ENCODE peak calls at places on chromosomes 11 and 22, in nine cellular contexts. One of them, this sample, is unnamed.

GRCh38 chr11:87290304-87290922 is 252.7 kb downstream of the TMEM135 start:
- DNase-seq in psoas muscle: no peak
- DNase-seq in cardiac muscle cell: peak; percentile 79
- DNase-seq in lung: no peak
- DNase-seq in esophagus squamous epithelium: no peak
- DNase-seq in CD8-positive, alpha-beta T cell: no peak
- DNase-seq in stomach: no peak
- DNase-seq in tibial artery: no peak
- DNase-seq in colonic mucosa: no peak
- DNase-seq in this sample: peak; percentile 58

GRCh38 chr11:35011389-35011788 is 95.0 kb downstream of the PDHX start:
- DNase-seq in CD8-positive, alpha-beta T cell: no peak
- DNase-seq in cardiac muscle cell: peak; percentile 39
- DNase-seq in stomach: no peak
- DNase-seq in colonic mucosa: no peak
- DNase-seq in lung: no peak
- DNase-seq in tibial artery: no peak
- DNase-seq in psoas muscle: no peak
- DNase-seq in esophagus squamous epithelium: no peak
- DNase-seq in this sample: peak; percentile 74

GRCh38 chr11:110199184-110199981 is 97.0 kb downstream of the RDX start:
- DNase-seq in esophagus squamous epithelium: no peak
- DNase-seq in colonic mucosa: no peak
- DNase-seq in psoas muscle: no peak
- DNase-seq in tibial artery: no peak
- DNase-seq in lung: peak; percentile 27
- DNase-seq in CD8-positive, alpha-beta T cell: no peak
- DNase-seq in stomach: no peak
- DNase-seq in cardiac muscle cell: peak; percentile 84
- DNase-seq in this sample: peak; percentile 62

GRCh38 chr22:38141574-38141973 is 31.1 kb upstream of the BAIAP2L2 start:
- DNase-seq in esophagus squamous epithelium: no peak
- DNase-seq in tibial artery: peak; percentile 54
- DNase-seq in psoas muscle: no peak
- DNase-seq in cardiac muscle cell: no peak
- DNase-seq in stomach: no peak
- DNase-seq in lung: no peak
- DNase-seq in colonic mucosa: no peak
- DNase-seq in CD8-positive, alpha-beta T cell: no peak
- DNase-seq in this sample: no peak

GRCh38 chr11:6587360-6587953 is 16.0 kb downstream of the RRP8 start:
- DNase-seq in tibial artery: peak; percentile 82
- DNase-seq in cardiac muscle cell: no peak
- DNase-seq in stomach: peak; percentile 83
- DNase-seq in lung: peak; percentile 22
- DNase-seq in colonic mucosa: peak; percentile 11
- DNase-seq in CD8-positive, alpha-beta T cell: no peak
- DNase-seq in psoas muscle: no peak
- DNase-seq in esophagus squamous epithelium: no peak
- DNase-seq in this sample: no peak

GRCh38 chr22:35444685-35445399 is 44.9 kb downstream of the MCM5 start:
- DNase-seq in lung: no peak
- DNase-seq in colonic mucosa: no peak
- DNase-seq in cardiac muscle cell: no peak
- DNase-seq in CD8-positive, alpha-beta T cell: no peak
- DNase-seq in tibial artery: no peak
- DNase-seq in stomach: no peak
- DNase-seq in psoas muscle: no peak
- DNase-seq in esophagus squamous epithelium: no peak
- DNase-seq in this sample: no peak

GRCh38 chr22:36222887-36223450 is 16.4 kb downstream of the APOL2 start:
- DNase-seq in psoas muscle: no peak
- DNase-seq in cardiac muscle cell: no peak
- DNase-seq in lung: no peak
- DNase-seq in stomach: no peak
- DNase-seq in colonic mucosa: no peak
- DNase-seq in tibial artery: no peak
- DNase-seq in CD8-positive, alpha-beta T cell: no peak
- DNase-seq in esophagus squamous epithelium: no peak
- DNase-seq in this sample: no peak

GRCh38 chr11:11373934-11374333 is 20.9 kb upstream of the CSNK2A3 start:
- DNase-seq in colonic mucosa: no peak
- DNase-seq in CD8-positive, alpha-beta T cell: no peak
- DNase-seq in esophagus squamous epithelium: no peak
- DNase-seq in stomach: no peak
- DNase-seq in lung: no peak
- DNase-seq in cardiac muscle cell: no peak
- DNase-seq in psoas muscle: no peak
- DNase-seq in tibial artery: no peak
- DNase-seq in this sample: no peak

GRCh38 chr11:45885274-45885920 is at the start of gene MAPK8IP1:
- DNase-seq in lung: peak; percentile 47
- DNase-seq in stomach: peak; percentile 62
- DNase-seq in cardiac muscle cell: peak; percentile 43
- DNase-seq in tibial artery: no peak
- DNase-seq in psoas muscle: peak; percentile 73
- DNase-seq in CD8-positive, alpha-beta T cell: peak; percentile 39
- DNase-seq in esophagus squamous epithelium: no peak
- DNase-seq in colonic mucosa: peak; percentile 59
- DNase-seq in this sample: no peak

GRCh38 chr11:19962053-19962794 is 198.1 kb downstream of the DBX1 start:
- DNase-seq in esophagus squamous epithelium: no peak
- DNase-seq in stomach: no peak
- DNase-seq in CD8-positive, alpha-beta T cell: no peak
- DNase-seq in psoas muscle: no peak
- DNase-seq in lung: no peak
- DNase-seq in tibial artery: no peak
- DNase-seq in colonic mucosa: no peak
- DNase-seq in cardiac muscle cell: no peak
- DNase-seq in this sample: no peak
- TF ChIP-seq CTCF in esophagus squamous epithelium: no peak
- TF ChIP-seq CTCF in stomach: no peak
- TF ChIP-seq CTCF in CD8-positive, alpha-beta T cell: no peak
- TF ChIP-seq CTCF in psoas muscle: no peak
- TF ChIP-seq CTCF in lung: no peak
- TF ChIP-seq CTCF in tibial artery: no peak
- TF ChIP-seq CTCF in colonic mucosa: no peak
- TF ChIP-seq CTCF in cardiac muscle cell: no peak
- TF ChIP-seq CTCF in this sample: no peak

GRCh38 chr11:986952-987305 is 49.6 kb downstream of the MUC6 start:
- DNase-seq in colonic mucosa: no peak
- DNase-seq in lung: no peak
- DNase-seq in CD8-positive, alpha-beta T cell: no peak
- DNase-seq in psoas muscle: no peak
- DNase-seq in cardiac muscle cell: no peak
- DNase-seq in tibial artery: no peak
- DNase-seq in esophagus squamous epithelium: no peak
- DNase-seq in stomach: no peak
- DNase-seq in this sample: no peak

GRCh38 chr11:984576-984975 is 51.9 kb downstream of the MUC6 start:
- DNase-seq in lung: no peak
- DNase-seq in tibial artery: no peak
- DNase-seq in colonic mucosa: no peak
- DNase-seq in stomach: no peak
- DNase-seq in CD8-positive, alpha-beta T cell: no peak
- DNase-seq in esophagus squamous epithelium: no peak
- DNase-seq in psoas muscle: no peak
- DNase-seq in cardiac muscle cell: no peak
- DNase-seq in this sample: no peak

GRCh38 chr11:985435-985834 is 51.1 kb downstream of the MUC6 start:
- DNase-seq in lung: peak; percentile 38
- DNase-seq in stomach: no peak
- DNase-seq in esophagus squamous epithelium: no peak
- DNase-seq in cardiac muscle cell: no peak
- DNase-seq in colonic mucosa: peak; percentile 54
- DNase-seq in tibial artery: no peak
- DNase-seq in CD8-positive, alpha-beta T cell: no peak
- DNase-seq in psoas muscle: no peak
- DNase-seq in this sample: no peak

GRCh38 chr11:986270-986951 is 50.1 kb downstream of the MUC6 start:
- DNase-seq in CD8-positive, alpha-beta T cell: no peak
- DNase-seq in colonic mucosa: no peak
- DNase-seq in stomach: peak; percentile 83
- DNase-seq in esophagus squamous epithelium: no peak
- DNase-seq in lung: peak; percentile 73
- DNase-seq in cardiac muscle cell: no peak
- DNase-seq in psoas muscle: no peak
- DNase-seq in tibial artery: no peak
- DNase-seq in this sample: peak; percentile 45

GRCh38 chr11:985848-986247 is 50.7 kb downstream of the MUC6 start:
- DNase-seq in esophagus squamous epithelium: no peak
- DNase-seq in colonic mucosa: no peak
- DNase-seq in tibial artery: no peak
- DNase-seq in CD8-positive, alpha-beta T cell: no peak
- DNase-seq in cardiac muscle cell: no peak
- DNase-seq in psoas muscle: no peak
- DNase-seq in lung: no peak
- DNase-seq in stomach: no peak
- DNase-seq in this sample: no peak
- H3K36me3 ChIP-seq in esophagus squamous epithelium: peaks cover 29% of the 10 kb centered on the region
- H3K36me3 ChIP-seq in colonic mucosa: peaks cover 5% of the 10 kb centered on the region
- H3K36me3 ChIP-seq in tibial artery: peaks cover 87% of the 10 kb centered on the region
- H3K36me3 ChIP-seq in CD8-positive, alpha-beta T cell: peaks cover 54% of the 10 kb centered on the region
- H3K36me3 ChIP-seq in cardiac muscle cell: peaks cover 43% of the 10 kb centered on the region
- H3K36me3 ChIP-seq in psoas muscle: peaks cover 3% of the 10 kb centered on the region
- H3K36me3 ChIP-seq in lung: peaks cover 66% of the 10 kb centered on the region
- H3K36me3 ChIP-seq in stomach: peaks cover 75% of the 10 kb centered on the region
- H3K36me3 ChIP-seq in this sample: peaks cover 40% of the 10 kb centered on the region

DNA sequence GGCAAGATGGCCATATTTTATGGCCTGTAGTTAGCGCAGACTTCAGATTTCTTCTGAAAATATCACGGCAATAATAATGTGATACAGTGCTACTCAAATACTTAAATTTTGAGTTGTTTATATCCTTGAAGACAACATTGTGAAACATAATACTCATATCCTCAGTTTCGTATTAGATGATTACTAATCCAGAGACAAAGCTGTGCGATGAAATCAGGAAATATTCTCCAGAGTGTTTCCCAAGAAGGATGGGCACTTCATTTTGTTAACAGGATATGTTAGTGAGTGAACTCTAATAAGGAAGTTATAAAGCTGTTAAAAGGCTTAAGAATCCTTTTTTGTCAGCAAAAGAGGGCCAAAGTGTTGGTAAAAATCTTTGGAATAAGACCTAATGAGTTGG is 4.0 kb upstream of the PIK3IP1 start:
- DNase-seq in CD8-positive, alpha-beta T cell: no peak
- DNase-seq in lung: no peak
- DNase-seq in tibial artery: no peak
- DNase-seq in colonic mucosa: no peak
- DNase-seq in esophagus squamous epithelium: no peak
- DNase-seq in stomach: no peak
- DNase-seq in cardiac muscle cell: peak; percentile 58
- DNase-seq in psoas muscle: no peak
- DNase-seq in this sample: peak; percentile 95
- H3K4me3 ChIP-seq in CD8-positive, alpha-beta T cell: peak overlapping the region; percentile 35
- H3K4me3 ChIP-seq in lung: no peak overlapping the region
- H3K4me3 ChIP-seq in tibial artery: no peak overlapping the region
- H3K4me3 ChIP-seq in colonic mucosa: no peak overlapping the region
- H3K4me3 ChIP-seq in esophagus squamous epithelium: no peak overlapping the region
- H3K4me3 ChIP-seq in stomach: no peak overlapping the region
- H3K4me3 ChIP-seq in cardiac muscle cell: no peak overlapping the region
- H3K4me3 ChIP-seq in psoas muscle: peak overlapping the region; percentile 29
- H3K4me3 ChIP-seq in this sample: no peak overlapping the region

GRCh38 chr11:59142530-59143507 is at the start of gene FAM111A:
- DNase-seq in cardiac muscle cell: peak; percentile 90
- DNase-seq in colonic mucosa: peak; percentile 93
- DNase-seq in stomach: peak; percentile 92
- DNase-seq in lung: peak; percentile 92
- DNase-seq in psoas muscle: peak; percentile 89
- DNase-seq in CD8-positive, alpha-beta T cell: peak; percentile 75
- DNase-seq in esophagus squamous epithelium: peak; percentile 36
- DNase-seq in tibial artery: peak; percentile 93
- DNase-seq in this sample: peak; percentile 93
- TF ChIP-seq CTCF in cardiac muscle cell: peak; percentile 43
- TF ChIP-seq CTCF in colonic mucosa: no peak
- TF ChIP-seq CTCF in stomach: no peak
- TF ChIP-seq CTCF in lung: no peak
- TF ChIP-seq CTCF in psoas muscle: no peak
- TF ChIP-seq CTCF in CD8-positive, alpha-beta T cell: peak; percentile 45
- TF ChIP-seq CTCF in esophagus squamous epithelium: peak; percentile 15
- TF ChIP-seq CTCF in tibial artery: no peak
- TF ChIP-seq CTCF in this sample: peak; percentile 15

GRCh38 chr11:8097062-8097814 is 16.2 kb downstream of the TUB start:
- DNase-seq in colonic mucosa: no peak
- DNase-seq in psoas muscle: no peak
- DNase-seq in esophagus squamous epithelium: no peak
- DNase-seq in CD8-positive, alpha-beta T cell: no peak
- DNase-seq in cardiac muscle cell: no peak
- DNase-seq in stomach: peak; percentile 10
- DNase-seq in lung: no peak
- DNase-seq in tibial artery: no peak
- DNase-seq in this sample: no peak
- H3K36me3 ChIP-seq in colonic mucosa: no peaks in the 10 kb centered on the region
- H3K36me3 ChIP-seq in psoas muscle: no peaks in the 10 kb centered on the region
- H3K36me3 ChIP-seq in esophagus squamous epithelium: no peaks in the 10 kb centered on the region
- H3K36me3 ChIP-seq in CD8-positive, alpha-beta T cell: no peaks in the 10 kb centered on the region
- H3K36me3 ChIP-seq in cardiac muscle cell: peaks cover 5% of the 10 kb centered on the region
- H3K36me3 ChIP-seq in stomach: no peaks in the 10 kb centered on the region
- H3K36me3 ChIP-seq in lung: peaks cover 3% of the 10 kb centered on the region
- H3K36me3 ChIP-seq in tibial artery: peaks cover 63% of the 10 kb centered on the region
- H3K36me3 ChIP-seq in this sample: no peaks in the 10 kb centered on the region

GRCh38 chr22:20268289-20268349 is at the start of gene RTN4R:
- DNase-seq in colonic mucosa: no peak
- DNase-seq in lung: no peak
- DNase-seq in CD8-positive, alpha-beta T cell: no peak
- DNase-seq in stomach: no peak
- DNase-seq in tibial artery: no peak
- DNase-seq in psoas muscle: no peak
- DNase-seq in esophagus squamous epithelium: no peak
- DNase-seq in cardiac muscle cell: no peak
- DNase-seq in this sample: no peak

GRCh38 chr22:20268350-20269012 is 363 bp upstream of the RTN4R start:
- DNase-seq in stomach: peak; percentile 75
- DNase-seq in psoas muscle: peak; percentile 73
- DNase-seq in colonic mucosa: peak; percentile 65
- DNase-seq in lung: peak; percentile 55
- DNase-seq in tibial artery: no peak
- DNase-seq in cardiac muscle cell: peak; percentile 50
- DNase-seq in esophagus squamous epithelium: no peak
- DNase-seq in CD8-positive, alpha-beta T cell: peak; percentile 41
- DNase-seq in this sample: peak; percentile 6

GRCh38 chr22:20271114-20271994 is 3.2 kb upstream of the RTN4R start:
- DNase-seq in cardiac muscle cell: no peak
- DNase-seq in stomach: no peak
- DNase-seq in CD8-positive, alpha-beta T cell: no peak
- DNase-seq in tibial artery: no peak
- DNase-seq in esophagus squamous epithelium: no peak
- DNase-seq in psoas muscle: no peak
- DNase-seq in colonic mucosa: no peak
- DNase-seq in lung: no peak
- DNase-seq in this sample: no peak

GRCh38 chr22:20264614-20265452 is 3.3 kb downstream of the RTN4R start:
- DNase-seq in esophagus squamous epithelium: no peak
- DNase-seq in cardiac muscle cell: no peak
- DNase-seq in tibial artery: no peak
- DNase-seq in psoas muscle: no peak
- DNase-seq in colonic mucosa: no peak
- DNase-seq in stomach: no peak
- DNase-seq in lung: no peak
- DNase-seq in CD8-positive, alpha-beta T cell: no peak
- DNase-seq in this sample: no peak

GRCh38 chr22:20267441-20268288 is 453 bp downstream of the RTN4R start:
- DNase-seq in esophagus squamous epithelium: no peak
- DNase-seq in tibial artery: no peak
- DNase-seq in CD8-positive, alpha-beta T cell: no peak
- DNase-seq in psoas muscle: no peak
- DNase-seq in colonic mucosa: peak; percentile 45
- DNase-seq in stomach: peak; percentile 27
- DNase-seq in lung: peak; percentile 45
- DNase-seq in cardiac muscle cell: no peak
- DNase-seq in this sample: no peak
- H3K4me3 ChIP-seq in esophagus squamous epithelium: peak overlapping the region; percentile 75
- H3K4me3 ChIP-seq in tibial artery: peak overlapping the region; percentile 50
- H3K4me3 ChIP-seq in CD8-positive, alpha-beta T cell: peak overlapping the region; percentile 19
- H3K4me3 ChIP-seq in psoas muscle: peak overlapping the region; percentile 55
- H3K4me3 ChIP-seq in colonic mucosa: peak overlapping the region; percentile 39
- H3K4me3 ChIP-seq in stomach: peak overlapping the region; percentile 61
- H3K4me3 ChIP-seq in lung: peak overlapping the region; percentile 29
- H3K4me3 ChIP-seq in cardiac muscle cell: peak overlapping the region; percentile 56
- H3K4me3 ChIP-seq in this sample: peak overlapping the region; percentile 55

This sample was measured in bronchial epithelial cell.